ENCODE peak calls at places on chromosomes 3 and 15, in nine cellular contexts. One of them, this sample, is unnamed.

GRCh38 chr3:176739169-176739568 is 458.1 kb downstream of the TBL1XR1 start:
- DNase-seq in psoas muscle: no peak
- DNase-seq in epithelial cell of esophagus: no peak
- DNase-seq in EH: peak; percentile 60
- DNase-seq in RCC 7860: no peak
- DNase-seq in HuH-7: no peak
- DNase-seq in T-cell: no peak
- DNase-seq in Peyer's patch: no peak
- DNase-seq in GM13976: no peak
- DNase-seq in this sample: peak; percentile 4

GRCh38 chr3:15313461-15313860 is 18.9 kb downstream of the SH3BP5 start:
- DNase-seq in GM13976: no peak
- DNase-seq in epithelial cell of esophagus: no peak
- DNase-seq in HuH-7: no peak
- DNase-seq in T-cell: no peak
- DNase-seq in psoas muscle: no peak
- DNase-seq in RCC 7860: no peak
- DNase-seq in EH: no peak
- DNase-seq in Peyer's patch: peak; percentile 34
- DNase-seq in this sample: no peak

GRCh38 chr3:100802126-100802525 is 92.8 kb downstream of the TFG start:
- DNase-seq in RCC 7860: peak; percentile 92
- DNase-seq in T-cell: no peak
- DNase-seq in epithelial cell of esophagus: peak; percentile 48
- DNase-seq in psoas muscle: no peak
- DNase-seq in GM13976: no peak
- DNase-seq in Peyer's patch: no peak
- DNase-seq in EH: peak; percentile 76
- DNase-seq in HuH-7: no peak
- DNase-seq in this sample: peak; percentile 85

GRCh38 chr3:58222161-58222724 is 11.5 kb upstream of the DNASE1L3 start:
- DNase-seq in EH: no peak
- DNase-seq in HuH-7: no peak
- DNase-seq in Peyer's patch: no peak
- DNase-seq in T-cell: no peak
- DNase-seq in psoas muscle: no peak
- DNase-seq in epithelial cell of esophagus: peak; percentile 75
- DNase-seq in GM13976: no peak
- DNase-seq in RCC 7860: peak; percentile 34
- DNase-seq in this sample: peak; percentile 25

GRCh38 chr3:114435733-114436132 is 141.9 kb downstream of the TIGIT start:
- DNase-seq in Peyer's patch: no peak
- DNase-seq in epithelial cell of esophagus: no peak
- DNase-seq in RCC 7860: no peak
- DNase-seq in GM13976: no peak
- DNase-seq in HuH-7: no peak
- DNase-seq in psoas muscle: no peak
- DNase-seq in EH: no peak
- DNase-seq in T-cell: no peak
- DNase-seq in this sample: no peak

GRCh38 chr3:127214990-127215389 is 22.1 kb downstream of the PRR23E start:
- DNase-seq in RCC 7860: no peak
- DNase-seq in Peyer's patch: no peak
- DNase-seq in psoas muscle: no peak
- DNase-seq in T-cell: no peak
- DNase-seq in HuH-7: no peak
- DNase-seq in epithelial cell of esophagus: no peak
- DNase-seq in EH: peak; percentile 53
- DNase-seq in GM13976: no peak
- DNase-seq in this sample: no peak

GRCh38 chr3:12239301-12239700 is 49.6 kb upstream of the PPARG start:
- DNase-seq in HuH-7: no peak
- DNase-seq in psoas muscle: peak; percentile 64
- DNase-seq in GM13976: no peak
- DNase-seq in EH: no peak
- DNase-seq in epithelial cell of esophagus: no peak
- DNase-seq in T-cell: no peak
- DNase-seq in RCC 7860: no peak
- DNase-seq in Peyer's patch: no peak
- DNase-seq in this sample: no peak

GRCh38 chr3:129699199-129699598 is 92.7 kb upstream of the PLXND1 start:
- DNase-seq in psoas muscle: no peak
- DNase-seq in epithelial cell of esophagus: no peak
- DNase-seq in HuH-7: no peak
- DNase-seq in RCC 7860: no peak
- DNase-seq in Peyer's patch: no peak
- DNase-seq in T-cell: no peak
- DNase-seq in EH: no peak
- DNase-seq in GM13976: no peak
- DNase-seq in this sample: no peak

GRCh38 chr3:115165701-115166100 is 18.6 kb upstream of the ZBTB20 start:
- DNase-seq in EH: peak; percentile 27
- DNase-seq in GM13976: no peak
- DNase-seq in psoas muscle: no peak
- DNase-seq in HuH-7: no peak
- DNase-seq in T-cell: no peak
- DNase-seq in RCC 7860: no peak
- DNase-seq in Peyer's patch: no peak
- DNase-seq in epithelial cell of esophagus: no peak
- DNase-seq in this sample: peak; percentile 10

GRCh38 chr15:45458746-45459403 is 63.7 kb downstream of the SLC30A4 start:
- DNase-seq in GM13976: peak; percentile 71
- DNase-seq in RCC 7860: peak; percentile 16
- DNase-seq in HuH-7: peak; percentile 50
- DNase-seq in Peyer's patch: peak; percentile 93
- DNase-seq in T-cell: peak; percentile 74
- DNase-seq in EH: peak; percentile 54
- DNase-seq in psoas muscle: peak; percentile 66
- DNase-seq in epithelial cell of esophagus: peak; percentile 57
- DNase-seq in this sample: peak; percentile 63

GRCh38 chr15:69145694-69146492 is 14.5 kb upstream of the GLCE start:
- DNase-seq in RCC 7860: no peak
- DNase-seq in GM13976: no peak
- DNase-seq in psoas muscle: no peak
- DNase-seq in HuH-7: no peak
- DNase-seq in epithelial cell of esophagus: no peak
- DNase-seq in T-cell: no peak
- DNase-seq in EH: no peak
- DNase-seq in Peyer's patch: no peak
- DNase-seq in this sample: no peak

GRCh38 chr3:132723024-132723462 is 834 bp upstream of the NPHP3 start:
- DNase-seq in T-cell: no peak
- DNase-seq in epithelial cell of esophagus: no peak
- DNase-seq in RCC 7860: no peak
- DNase-seq in psoas muscle: no peak
- DNase-seq in Peyer's patch: no peak
- DNase-seq in HuH-7: no peak
- DNase-seq in GM13976: peak; percentile 37
- DNase-seq in EH: no peak
- DNase-seq in this sample: no peak

GRCh38 chr3:105051972-105052371 is 314.7 kb upstream of the ALCAM start:
- DNase-seq in EH: no peak
- DNase-seq in GM13976: no peak
- DNase-seq in epithelial cell of esophagus: no peak
- DNase-seq in RCC 7860: no peak
- DNase-seq in HuH-7: no peak
- DNase-seq in Peyer's patch: no peak
- DNase-seq in psoas muscle: no peak
- DNase-seq in T-cell: no peak
- DNase-seq in this sample: no peak

GRCh38 chr3:32480596-32480995 is 22.1 kb downstream of the CMTM6 start:
- DNase-seq in psoas muscle: no peak
- DNase-seq in T-cell: no peak
- DNase-seq in HuH-7: no peak
- DNase-seq in Peyer's patch: no peak
- DNase-seq in epithelial cell of esophagus: no peak
- DNase-seq in EH: peak; percentile 25
- DNase-seq in GM13976: no peak
- DNase-seq in RCC 7860: no peak
- DNase-seq in this sample: peak; percentile 21

GRCh38 chr3:18559323-18559972 is 134.3 kb upstream of the SATB1 start:
- DNase-seq in GM13976: peak; percentile 7
- DNase-seq in T-cell: peak; percentile 21
- DNase-seq in psoas muscle: no peak
- DNase-seq in EH: no peak
- DNase-seq in HuH-7: peak; percentile 42
- DNase-seq in epithelial cell of esophagus: peak; percentile 58
- DNase-seq in RCC 7860: peak; percentile 11
- DNase-seq in Peyer's patch: peak; percentile 71
- DNase-seq in this sample: peak; percentile 4

This sample was measured in EL.